ENCODE peak calls at places on chromosomes 5 and 9, in five cellular contexts. D is hepatocyte; U is CD8-positive, alpha-beta T cell; P is neural progenitor cell; G is cardiac muscle cell. B is an unnamed sample.

GRCh38 chr5:133421394-133421793 is 190.9 kb downstream of the FSTL4 start:
- DNase-seq in D (peak; percentile 50), P (peak; percentile 78), U (peak; percentile 17), G (peak; percentile 59), B (no peak)

GRCh38 chr9:14993061-14993800 is 83.0 kb upstream of the FREM1 start:
- DNase-seq in U (no peak), G (peak; percentile 95), P (peak; percentile 95), D (peak; percentile 95), B (peak; percentile 21)

GRCh38 chr5:139016186-139016585 is 141.1 kb upstream of the LRRTM2 start:
- DNase-seq in G (no peak), U (no peak), P (no peak), D (no peak), B (no peak)

GRCh38 chr5:40446910-40447309 is 232.8 kb upstream of the PTGER4 start:
- DNase-seq in U (no peak), P (no peak), D (peak; percentile 77), G (no peak), B (no peak)

GRCh38 chr5:137216976-137217598 is 282.0 kb downstream of the SPOCK1 start:
- DNase-seq in P (no peak), D (no peak), G (no peak), U (no peak), B (no peak)

GRCh38 chr9:107336718-107337360 is 53.8 kb downstream of the RAD23B start:
- DNase-seq in P (no peak), U (no peak), D (no peak), G (no peak), B (no peak)

GRCh38 chr9:82570226-82570625 is 492.7 kb downstream of the RASEF start:
- DNase-seq in D (no peak), P (no peak), G (no peak), U (no peak), B (no peak)

GRCh38 chr9:19641046-19641445 is 147.8 kb downstream of the SLC24A2 start:
- DNase-seq in D (no peak), U (no peak), P (peak; percentile 36), G (peak; percentile 15), B (no peak)

GRCh38 chr5:127406326-127407121 is 110.9 kb upstream of the PRRC1 start:
- DNase-seq in U (no peak), P (peak; percentile 25), D (no peak), G (no peak), B (no peak)

GRCh38 chr9:115553082-115553481 is 435.1 kb upstream of the TNC start:
- DNase-seq in D (no peak), U (no peak), P (peak; percentile 14), G (no peak), B (no peak)

GRCh38 chr5:10577371-10578291 is 13.8 kb downstream of the ANKRD33B start:
- DNase-seq in D (no peak), U (no peak), G (peak; percentile 80), P (no peak), B (no peak)

GRCh38 chr9:22241611-22242010 is 205.0 kb upstream of the DMRTA1 start:
- DNase-seq in G (no peak), D (no peak), U (no peak), P (no peak), B (no peak)

GRCh38 chr5:74538206-74538661 is 102.3 kb downstream of the ENC1 start:
- DNase-seq in U (no peak), G (no peak), D (peak; percentile 55), P (no peak), B (no peak)

GRCh38 chr5:59711316-59711715 is 182.2 kb downstream of the PDE4D start:
- DNase-seq in G (no peak), U (no peak), P (no peak), D (no peak), B (no peak)

GRCh38 chr5:76608833-76609232 is 14.4 kb downstream of the F2RL2 start:
- DNase-seq in G (no peak), D (peak; percentile 37), U (no peak), P (no peak), B (peak; percentile 58)

GRCh38 chr5:457195-457961 is 14.4 kb downstream of the EXOC3 start:
- DNase-seq in G (no peak), P (no peak), D (no peak), U (no peak), B (no peak)

GRCh38 chr9:27350382-27350781 is 53.4 kb upstream of the EQTN start:
- DNase-seq in G (no peak), P (no peak), U (no peak), D (no peak), B (no peak)

GRCh38 chr5:141871870-141872269 is 6.3 kb downstream of the PCDH1 start:
- DNase-seq in P (peak; percentile 36), U (no peak), D (peak; percentile 1), G (no peak), B (no peak)

GRCh38 chr9:93640027-93640426 is 63.6 kb downstream of the PHF2 start:
- DNase-seq in U (no peak), P (no peak), D (no peak), G (no peak), B (no peak)

GRCh38 chr5:1338518-1339070 is 6.3 kb downstream of the CLPTM1L start:
- DNase-seq in U (no peak), G (no peak), D (no peak), P (no peak), B (no peak)

GRCh38 chr9:119959846-119960545 is 590.8 kb upstream of the BRINP1 start:
- DNase-seq in P (no peak), G (no peak), D (no peak), U (no peak), B (no peak)

GRCh38 chr9:69797680-69798079 is 22.9 kb upstream of the CFAP95 start:
- DNase-seq in G (no peak), D (no peak), U (no peak), P (no peak), B (no peak)

GRCh38 chr5:133531634-133532033 is 80.7 kb downstream of the FSTL4 start:
- DNase-seq in P (no peak), D (no peak), G (no peak), U (no peak), B (no peak)

GRCh38 chr5:178424141-178424855 is 165.9 kb downstream of the COL23A1 start:
- DNase-seq in D (no peak), U (no peak), G (no peak), P (no peak), B (no peak)

GRCh38 chr5:138274189-138274853 is at the start of gene GFRA3:
- DNase-seq in G (peak; percentile 55), D (peak; percentile 28), P (peak; percentile 66), U (no peak), B (peak; percentile 25)

GRCh38 chr5:124822647-124823046 is 76.2 kb upstream of the ZNF608 start:
- DNase-seq in G (no peak), P (no peak), U (no peak), D (no peak), B (no peak)

DNA sequence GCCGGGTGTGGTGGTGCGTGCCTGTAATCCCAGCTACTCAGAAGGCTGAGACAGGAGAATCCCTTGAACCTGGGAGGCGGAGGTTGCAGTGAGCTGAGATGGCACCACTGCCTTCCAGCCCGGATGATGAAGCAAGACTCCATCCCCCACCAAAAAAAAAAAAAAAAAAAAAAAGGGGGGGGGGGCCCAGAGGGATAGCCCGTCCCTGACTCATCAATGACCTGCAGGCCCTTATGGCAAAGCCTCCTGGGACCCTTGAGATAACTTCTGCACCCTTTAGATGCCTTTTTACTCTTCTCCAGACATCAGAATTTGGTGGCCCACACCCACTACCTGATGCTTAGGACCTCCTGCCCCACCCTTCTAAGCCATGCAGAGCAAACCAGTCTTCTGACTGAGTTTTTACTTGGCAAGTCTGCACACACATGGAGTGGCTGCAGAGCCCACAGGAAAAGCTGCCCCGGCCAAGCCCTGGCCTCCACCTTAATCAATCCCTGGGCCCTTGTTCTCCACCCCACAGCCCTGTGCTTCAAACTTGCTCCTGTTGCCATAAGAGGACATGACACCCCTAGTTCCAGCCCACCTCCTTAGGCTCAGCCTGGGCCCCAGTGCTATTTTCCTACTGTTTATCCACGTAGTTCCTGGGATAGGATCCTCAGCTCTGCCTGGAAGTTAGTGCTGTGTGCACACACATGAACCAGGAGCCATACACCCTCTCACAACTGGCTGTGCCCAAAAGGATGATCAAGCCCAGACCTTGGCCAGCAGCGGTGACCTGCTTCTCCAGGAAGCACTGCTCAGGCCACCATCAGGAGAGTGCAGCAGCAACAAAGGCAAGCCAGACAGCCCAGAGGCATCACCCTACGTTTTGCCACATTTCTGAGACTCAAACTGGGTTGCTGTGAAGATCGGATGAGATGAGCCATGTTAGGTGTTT is 5.1 kb downstream of the MGAT1 start:
- DNase-seq in P (no peak), U (no peak), G (no peak), D (no peak), B (no peak)
- H3K4me1 ChIP-seq in P (peaks cover 7% of the 10 kb centered on the region), U (peaks cover 83% of the 10 kb centered on the region), G (peaks cover 13% of the 10 kb centered on the region), D (peaks cover 31% of the 10 kb centered on the region), B (peaks cover 77% of the 10 kb centered on the region)

DNA sequence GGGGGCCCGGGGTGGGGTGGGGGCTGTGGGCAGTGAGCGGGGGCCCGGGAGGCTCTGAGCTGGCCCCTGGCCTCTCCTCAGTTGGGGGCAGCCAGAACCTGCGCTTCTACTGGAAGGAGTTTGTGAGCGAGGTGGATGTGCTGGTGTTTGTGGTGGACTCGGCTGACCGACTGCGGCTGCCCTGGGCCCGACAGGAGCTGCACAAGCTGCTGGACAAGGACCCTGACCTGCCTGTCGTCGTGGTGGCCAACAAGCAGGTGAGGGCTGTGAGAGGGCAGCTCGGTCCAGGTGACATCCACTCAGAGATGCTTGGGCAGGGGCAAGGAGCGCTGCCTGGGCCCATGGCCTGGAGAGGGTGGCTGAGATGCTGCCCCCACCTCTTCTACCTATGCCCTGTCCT is 3.4 kb downstream of the ARL10 start:
- DNase-seq in U (no peak), P (no peak), D (no peak), G (no peak), B (no peak)
- H3K4me1 ChIP-seq in U (peaks cover 10% of the 10 kb centered on the region), P (no peaks in the 10 kb centered on the region), D (no peaks in the 10 kb centered on the region), G (no peaks in the 10 kb centered on the region), B (peaks cover 15% of the 10 kb centered on the region)

DNA sequence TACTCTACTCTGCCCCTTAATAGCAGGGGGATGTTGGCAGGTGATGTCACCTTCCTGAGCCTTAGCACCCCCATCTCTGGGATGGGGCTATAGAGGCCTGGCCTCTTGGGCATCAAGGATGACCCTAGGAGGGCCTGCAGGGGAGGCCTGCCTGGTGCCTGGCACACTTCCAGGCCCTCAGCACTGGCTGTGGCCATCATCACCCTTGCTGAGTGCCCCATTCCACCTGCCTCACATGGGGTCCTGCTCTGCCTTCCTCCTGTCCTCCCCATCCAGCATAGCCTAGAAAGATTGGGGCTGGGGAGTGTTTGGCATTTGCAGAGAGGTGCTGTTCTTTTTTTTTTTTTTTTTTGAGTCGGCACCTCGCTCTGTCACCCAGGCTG is 17.7 kb upstream of the PHYHD1 start:
- DNase-seq in D (no peak), P (no peak), U (no peak), G (no peak), B (no peak)
- H3K4me1 ChIP-seq in D (no peaks in the 10 kb centered on the region), P (no peaks in the 10 kb centered on the region), U (peaks cover 64% of the 10 kb centered on the region), G (no peaks in the 10 kb centered on the region), B (peaks cover 77% of the 10 kb centered on the region)

GRCh38 chr5:173739741-173740140 is 123.3 kb upstream of the BOD1 start:
- DNase-seq in D (no peak), P (no peak), G (no peak), U (no peak), B (no peak)
- H3K4me1 ChIP-seq in D (peaks cover 21% of the 10 kb centered on the region), P (peaks cover 17% of the 10 kb centered on the region), G (peaks cover 8% of the 10 kb centered on the region), U (no peaks in the 10 kb centered on the region), B (peaks cover 5% of the 10 kb centered on the region)

GRCh38 chr5:149405550-149406202 is 26.6 kb upstream of the IL17B start:
- DNase-seq in U (no peak), P (no peak), G (no peak), D (no peak), B (no peak)
- H3K4me1 ChIP-seq in U (no peaks in the 10 kb centered on the region), P (peaks cover 24% of the 10 kb centered on the region), G (peaks cover 54% of the 10 kb centered on the region), D (peaks cover 35% of the 10 kb centered on the region), B (no peaks in the 10 kb centered on the region)

B was measured in CD4-positive, CD25-positive, alpha-beta regulatory T cell.